ENCODE peak calls at places on chromosome 6, in seven cellular contexts. One of them, this sample, is unnamed.

GRCh38 chr6:136526196-136526930 is 23.9 kb downstream of the MAP7 start:
- DNase-seq in HCT116: no peak
- DNase-seq in choroid plexus epithelial cell: peak
- DNase-seq in NCI-H69: peak
- DNase-seq in G401: peak
- DNase-seq in stimulated activated CD4-positive, alpha-beta T cell treated with anti-CD3 and anti-CD28 coated beads, Interleukin-1b, Interleukin-23, amount 100 ng/mL, for 1 hour: no peak
- DNase-seq in fibroblast of the conjunctiva: peak
- DNase-seq in this sample: no peak

GRCh38 chr6:106754215-106754614 is 124.8 kb downstream of the QRSL1 start:
- DNase-seq in G401: no peak
- DNase-seq in fibroblast of the conjunctiva: no peak
- DNase-seq in NCI-H69: no peak
- DNase-seq in stimulated activated CD4-positive, alpha-beta T cell treated with anti-CD3 and anti-CD28 coated beads, Interleukin-1b, Interleukin-23, amount 100 ng/mL, for 1 hour: no peak
- DNase-seq in choroid plexus epithelial cell: no peak
- DNase-seq in HCT116: no peak
- DNase-seq in this sample: no peak

GRCh38 chr6:27871919-27872633 is 40.1 kb downstream of the OR2B2 start:
- DNase-seq in stimulated activated CD4-positive, alpha-beta T cell treated with anti-CD3 and anti-CD28 coated beads, Interleukin-1b, Interleukin-23, amount 100 ng/mL, for 1 hour: peak
- DNase-seq in choroid plexus epithelial cell: peak
- DNase-seq in G401: peak
- DNase-seq in fibroblast of the conjunctiva: peak
- DNase-seq in NCI-H69: no peak
- DNase-seq in HCT116: no peak
- DNase-seq in this sample: peak

GRCh38 chr6:123967900-123968299 is 164.2 kb downstream of the NKAIN2 start:
- DNase-seq in stimulated activated CD4-positive, alpha-beta T cell treated with anti-CD3 and anti-CD28 coated beads, Interleukin-1b, Interleukin-23, amount 100 ng/mL, for 1 hour: no peak
- DNase-seq in HCT116: no peak
- DNase-seq in choroid plexus epithelial cell: no peak
- DNase-seq in NCI-H69: peak
- DNase-seq in fibroblast of the conjunctiva: no peak
- DNase-seq in G401: no peak
- DNase-seq in this sample: no peak

GRCh38 chr6:109891924-109892323 is 86.2 kb upstream of the GPR6 start:
- DNase-seq in stimulated activated CD4-positive, alpha-beta T cell treated with anti-CD3 and anti-CD28 coated beads, Interleukin-1b, Interleukin-23, amount 100 ng/mL, for 1 hour: no peak
- DNase-seq in fibroblast of the conjunctiva: no peak
- DNase-seq in NCI-H69: no peak
- DNase-seq in G401: no peak
- DNase-seq in HCT116: no peak
- DNase-seq in choroid plexus epithelial cell: no peak
- DNase-seq in this sample: no peak

GRCh38 chr6:53847796-53848314 is 53.0 kb downstream of the LRRC1 start:
- DNase-seq in fibroblast of the conjunctiva: no peak
- DNase-seq in NCI-H69: no peak
- DNase-seq in choroid plexus epithelial cell: no peak
- DNase-seq in G401: no peak
- DNase-seq in stimulated activated CD4-positive, alpha-beta T cell treated with anti-CD3 and anti-CD28 coated beads, Interleukin-1b, Interleukin-23, amount 100 ng/mL, for 1 hour: no peak
- DNase-seq in HCT116: no peak
- DNase-seq in this sample: no peak

GRCh38 chr6:39215640-39216158 is 13.6 kb downstream of the KCNK5 start:
- DNase-seq in fibroblast of the conjunctiva: no peak
- DNase-seq in NCI-H69: no peak
- DNase-seq in G401: no peak
- DNase-seq in stimulated activated CD4-positive, alpha-beta T cell treated with anti-CD3 and anti-CD28 coated beads, Interleukin-1b, Interleukin-23, amount 100 ng/mL, for 1 hour: no peak
- DNase-seq in choroid plexus epithelial cell: no peak
- DNase-seq in HCT116: no peak
- DNase-seq in this sample: no peak

GRCh38 chr6:11094411-11094851 is 797 bp downstream of the SMIM13 start:
- DNase-seq in NCI-H69: peak
- DNase-seq in choroid plexus epithelial cell: peak
- DNase-seq in fibroblast of the conjunctiva: peak
- DNase-seq in HCT116: no peak
- DNase-seq in G401: peak
- DNase-seq in stimulated activated CD4-positive, alpha-beta T cell treated with anti-CD3 and anti-CD28 coated beads, Interleukin-1b, Interleukin-23, amount 100 ng/mL, for 1 hour: no peak
- DNase-seq in this sample: no peak

GRCh38 chr6:53317861-53318260 is 30.9 kb downstream of the ELOVL5 start:
- DNase-seq in stimulated activated CD4-positive, alpha-beta T cell treated with anti-CD3 and anti-CD28 coated beads, Interleukin-1b, Interleukin-23, amount 100 ng/mL, for 1 hour: no peak
- DNase-seq in fibroblast of the conjunctiva: no peak
- DNase-seq in choroid plexus epithelial cell: no peak
- DNase-seq in HCT116: no peak
- DNase-seq in NCI-H69: no peak
- DNase-seq in G401: peak
- DNase-seq in this sample: no peak

GRCh38 chr6:4948781-4949450 is 54.9 kb downstream of the RPP40 start:
- DNase-seq in NCI-H69: no peak
- DNase-seq in fibroblast of the conjunctiva: no peak
- DNase-seq in choroid plexus epithelial cell: no peak
- DNase-seq in stimulated activated CD4-positive, alpha-beta T cell treated with anti-CD3 and anti-CD28 coated beads, Interleukin-1b, Interleukin-23, amount 100 ng/mL, for 1 hour: no peak
- DNase-seq in HCT116: no peak
- DNase-seq in G401: no peak
- DNase-seq in this sample: no peak

GRCh38 chr6:160714731-160715130 is 12.7 kb downstream of the PLG start:
- DNase-seq in G401: no peak
- DNase-seq in fibroblast of the conjunctiva: no peak
- DNase-seq in NCI-H69: no peak
- DNase-seq in choroid plexus epithelial cell: no peak
- DNase-seq in HCT116: no peak
- DNase-seq in stimulated activated CD4-positive, alpha-beta T cell treated with anti-CD3 and anti-CD28 coated beads, Interleukin-1b, Interleukin-23, amount 100 ng/mL, for 1 hour: no peak
- DNase-seq in this sample: no peak

GRCh38 chr6:102670756-102671155 is 1277.2 kb downstream of the GRIK2 start:
- DNase-seq in HCT116: no peak
- DNase-seq in choroid plexus epithelial cell: no peak
- DNase-seq in stimulated activated CD4-positive, alpha-beta T cell treated with anti-CD3 and anti-CD28 coated beads, Interleukin-1b, Interleukin-23, amount 100 ng/mL, for 1 hour: no peak
- DNase-seq in G401: peak
- DNase-seq in NCI-H69: peak
- DNase-seq in fibroblast of the conjunctiva: no peak
- DNase-seq in this sample: no peak

GRCh38 chr6:141874930-141875602 is 257.7 kb upstream of the GJE1 start:
- DNase-seq in choroid plexus epithelial cell: peak
- DNase-seq in stimulated activated CD4-positive, alpha-beta T cell treated with anti-CD3 and anti-CD28 coated beads, Interleukin-1b, Interleukin-23, amount 100 ng/mL, for 1 hour: no peak
- DNase-seq in NCI-H69: no peak
- DNase-seq in fibroblast of the conjunctiva: peak
- DNase-seq in HCT116: no peak
- DNase-seq in G401: no peak
- DNase-seq in this sample: no peak

GRCh38 chr6:19839788-19840187 is 2.6 kb downstream of the ID4 start:
- DNase-seq in NCI-H69: peak
- DNase-seq in G401: no peak
- DNase-seq in choroid plexus epithelial cell: no peak
- DNase-seq in stimulated activated CD4-positive, alpha-beta T cell treated with anti-CD3 and anti-CD28 coated beads, Interleukin-1b, Interleukin-23, amount 100 ng/mL, for 1 hour: no peak
- DNase-seq in HCT116: no peak
- DNase-seq in fibroblast of the conjunctiva: no peak
- DNase-seq in this sample: no peak

GRCh38 chr6:10529231-10529801 is 8.2 kb downstream of the GCNT2 start:
- DNase-seq in choroid plexus epithelial cell: peak
- DNase-seq in fibroblast of the conjunctiva: no peak
- DNase-seq in NCI-H69: no peak
- DNase-seq in HCT116: no peak
- DNase-seq in G401: no peak
- DNase-seq in stimulated activated CD4-positive, alpha-beta T cell treated with anti-CD3 and anti-CD28 coated beads, Interleukin-1b, Interleukin-23, amount 100 ng/mL, for 1 hour: no peak
- DNase-seq in this sample: no peak

GRCh38 chr6:30646450-30647038 is 389 bp upstream of the C6orf136 start:
- DNase-seq in fibroblast of the conjunctiva: no peak
- DNase-seq in HCT116: no peak
- DNase-seq in choroid plexus epithelial cell: no peak
- DNase-seq in G401: peak
- DNase-seq in NCI-H69: peak
- DNase-seq in stimulated activated CD4-positive, alpha-beta T cell treated with anti-CD3 and anti-CD28 coated beads, Interleukin-1b, Interleukin-23, amount 100 ng/mL, for 1 hour: no peak
- DNase-seq in this sample: no peak

GRCh38 chr6:134787261-134787871 is 162.5 kb downstream of the ALDH8A1 start:
- DNase-seq in NCI-H69: no peak
- DNase-seq in stimulated activated CD4-positive, alpha-beta T cell treated with anti-CD3 and anti-CD28 coated beads, Interleukin-1b, Interleukin-23, amount 100 ng/mL, for 1 hour: no peak
- DNase-seq in G401: no peak
- DNase-seq in HCT116: peak
- DNase-seq in fibroblast of the conjunctiva: no peak
- DNase-seq in choroid plexus epithelial cell: peak
- DNase-seq in this sample: peak

GRCh38 chr6:129621252-129621651 is 88.7 kb downstream of the ARHGAP18 start:
- DNase-seq in choroid plexus epithelial cell: peak
- DNase-seq in NCI-H69: peak
- DNase-seq in stimulated activated CD4-positive, alpha-beta T cell treated with anti-CD3 and anti-CD28 coated beads, Interleukin-1b, Interleukin-23, amount 100 ng/mL, for 1 hour: no peak
- DNase-seq in G401: no peak
- DNase-seq in HCT116: no peak
- DNase-seq in fibroblast of the conjunctiva: no peak
- DNase-seq in this sample: no peak

GRCh38 chr6:53119349-53119748 is 29.3 kb downstream of the GCM1 start:
- DNase-seq in NCI-H69: peak
- DNase-seq in HCT116: no peak
- DNase-seq in stimulated activated CD4-positive, alpha-beta T cell treated with anti-CD3 and anti-CD28 coated beads, Interleukin-1b, Interleukin-23, amount 100 ng/mL, for 1 hour: no peak
- DNase-seq in fibroblast of the conjunctiva: no peak
- DNase-seq in G401: no peak
- DNase-seq in choroid plexus epithelial cell: no peak
- DNase-seq in this sample: no peak

GRCh38 chr6:24524801-24525200 is 30.0 kb downstream of the ALDH5A1 start:
- DNase-seq in NCI-H69: peak
- DNase-seq in fibroblast of the conjunctiva: peak
- DNase-seq in HCT116: peak
- DNase-seq in stimulated activated CD4-positive, alpha-beta T cell treated with anti-CD3 and anti-CD28 coated beads, Interleukin-1b, Interleukin-23, amount 100 ng/mL, for 1 hour: no peak
- DNase-seq in G401: peak
- DNase-seq in choroid plexus epithelial cell: peak
- DNase-seq in this sample: peak

GRCh38 chr6:5339757-5340156 is 78.4 kb downstream of the FARS2 start:
- DNase-seq in NCI-H69: no peak
- DNase-seq in HCT116: no peak
- DNase-seq in G401: no peak
- DNase-seq in stimulated activated CD4-positive, alpha-beta T cell treated with anti-CD3 and anti-CD28 coated beads, Interleukin-1b, Interleukin-23, amount 100 ng/mL, for 1 hour: no peak
- DNase-seq in choroid plexus epithelial cell: no peak
- DNase-seq in fibroblast of the conjunctiva: no peak
- DNase-seq in this sample: no peak

GRCh38 chr6:157510329-157511188 is 129.6 kb downstream of the ZDHHC14 start:
- DNase-seq in G401: no peak
- DNase-seq in fibroblast of the conjunctiva: no peak
- DNase-seq in stimulated activated CD4-positive, alpha-beta T cell treated with anti-CD3 and anti-CD28 coated beads, Interleukin-1b, Interleukin-23, amount 100 ng/mL, for 1 hour: no peak
- DNase-seq in HCT116: no peak
- DNase-seq in choroid plexus epithelial cell: no peak
- DNase-seq in NCI-H69: no peak
- DNase-seq in this sample: no peak

GRCh38 chr6:9647043-9647520 is 767.8 kb downstream of the TFAP2A start:
- DNase-seq in NCI-H69: peak
- DNase-seq in G401: no peak
- DNase-seq in choroid plexus epithelial cell: no peak
- DNase-seq in fibroblast of the conjunctiva: no peak
- DNase-seq in HCT116: no peak
- DNase-seq in stimulated activated CD4-positive, alpha-beta T cell treated with anti-CD3 and anti-CD28 coated beads, Interleukin-1b, Interleukin-23, amount 100 ng/mL, for 1 hour: no peak
- DNase-seq in this sample: no peak

GRCh38 chr6:46302816-46303215 is 132.0 kb upstream of the ENPP5 start:
- DNase-seq in fibroblast of the conjunctiva: no peak
- DNase-seq in HCT116: no peak
- DNase-seq in choroid plexus epithelial cell: no peak
- DNase-seq in NCI-H69: no peak
- DNase-seq in G401: no peak
- DNase-seq in stimulated activated CD4-positive, alpha-beta T cell treated with anti-CD3 and anti-CD28 coated beads, Interleukin-1b, Interleukin-23, amount 100 ng/mL, for 1 hour: no peak
- DNase-seq in this sample: no peak

GRCh38 chr6:22036267-22036666 is 260.6 kb downstream of the PRL start:
- DNase-seq in fibroblast of the conjunctiva: no peak
- DNase-seq in NCI-H69: peak
- DNase-seq in HCT116: peak
- DNase-seq in stimulated activated CD4-positive, alpha-beta T cell treated with anti-CD3 and anti-CD28 coated beads, Interleukin-1b, Interleukin-23, amount 100 ng/mL, for 1 hour: no peak
- DNase-seq in choroid plexus epithelial cell: peak
- DNase-seq in G401: no peak
- DNase-seq in this sample: no peak

GRCh38 chr6:63975685-63976084 is 340.1 kb downstream of the PHF3 start:
- DNase-seq in fibroblast of the conjunctiva: no peak
- DNase-seq in HCT116: no peak
- DNase-seq in choroid plexus epithelial cell: no peak
- DNase-seq in NCI-H69: peak
- DNase-seq in G401: no peak
- DNase-seq in stimulated activated CD4-positive, alpha-beta T cell treated with anti-CD3 and anti-CD28 coated beads, Interleukin-1b, Interleukin-23, amount 100 ng/mL, for 1 hour: no peak
- DNase-seq in this sample: no peak

GRCh38 chr6:99185525-99185924 is 163.9 kb downstream of the FAXC start:
- DNase-seq in choroid plexus epithelial cell: no peak
- DNase-seq in NCI-H69: peak
- DNase-seq in stimulated activated CD4-positive, alpha-beta T cell treated with anti-CD3 and anti-CD28 coated beads, Interleukin-1b, Interleukin-23, amount 100 ng/mL, for 1 hour: no peak
- DNase-seq in G401: no peak
- DNase-seq in fibroblast of the conjunctiva: no peak
- DNase-seq in HCT116: no peak
- DNase-seq in this sample: no peak

GRCh38 chr6:110878751-110879539 is 4.4 kb downstream of the AMD1 start:
- DNase-seq in HCT116: no peak
- DNase-seq in fibroblast of the conjunctiva: no peak
- DNase-seq in choroid plexus epithelial cell: peak
- DNase-seq in stimulated activated CD4-positive, alpha-beta T cell treated with anti-CD3 and anti-CD28 coated beads, Interleukin-1b, Interleukin-23, amount 100 ng/mL, for 1 hour: no peak
- DNase-seq in G401: peak
- DNase-seq in NCI-H69: peak
- DNase-seq in this sample: peak

GRCh38 chr6:137870744-137871247 is 3.7 kb downstream of the TNFAIP3 start:
- DNase-seq in stimulated activated CD4-positive, alpha-beta T cell treated with anti-CD3 and anti-CD28 coated beads, Interleukin-1b, Interleukin-23, amount 100 ng/mL, for 1 hour: no peak
- DNase-seq in NCI-H69: no peak
- DNase-seq in HCT116: no peak
- DNase-seq in choroid plexus epithelial cell: no peak
- DNase-seq in fibroblast of the conjunctiva: no peak
- DNase-seq in G401: no peak
- DNase-seq in this sample: no peak

GRCh38 chr6:24788031-24788665 is 10.6 kb downstream of the ARMH2 start:
- DNase-seq in NCI-H69: no peak
- DNase-seq in choroid plexus epithelial cell: no peak
- DNase-seq in G401: no peak
- DNase-seq in fibroblast of the conjunctiva: no peak
- DNase-seq in stimulated activated CD4-positive, alpha-beta T cell treated with anti-CD3 and anti-CD28 coated beads, Interleukin-1b, Interleukin-23, amount 100 ng/mL, for 1 hour: no peak
- DNase-seq in HCT116: no peak
- DNase-seq in this sample: no peak

GRCh38 chr6:40714576-40715500 is 127.7 kb upstream of the LRFN2 start:
- DNase-seq in NCI-H69: peak
- DNase-seq in G401: no peak
- DNase-seq in HCT116: no peak
- DNase-seq in stimulated activated CD4-positive, alpha-beta T cell treated with anti-CD3 and anti-CD28 coated beads, Interleukin-1b, Interleukin-23, amount 100 ng/mL, for 1 hour: no peak
- DNase-seq in fibroblast of the conjunctiva: no peak
- DNase-seq in choroid plexus epithelial cell: no peak
- DNase-seq in this sample: no peak

GRCh38 chr6:47308223-47308567 is 1.5 kb downstream of the TNFRSF21 start:
- DNase-seq in HCT116: no peak
- DNase-seq in fibroblast of the conjunctiva: no peak
- DNase-seq in stimulated activated CD4-positive, alpha-beta T cell treated with anti-CD3 and anti-CD28 coated beads, Interleukin-1b, Interleukin-23, amount 100 ng/mL, for 1 hour: no peak
- DNase-seq in NCI-H69: peak
- DNase-seq in choroid plexus epithelial cell: peak
- DNase-seq in G401: no peak
- DNase-seq in this sample: no peak

GRCh38 chr6:7473805-7474329 is 67.6 kb upstream of the DSP start:
- DNase-seq in G401: no peak
- DNase-seq in fibroblast of the conjunctiva: no peak
- DNase-seq in stimulated activated CD4-positive, alpha-beta T cell treated with anti-CD3 and anti-CD28 coated beads, Interleukin-1b, Interleukin-23, amount 100 ng/mL, for 1 hour: no peak
- DNase-seq in choroid plexus epithelial cell: no peak
- DNase-seq in NCI-H69: peak
- DNase-seq in HCT116: no peak
- DNase-seq in this sample: no peak

GRCh38 chr6:64034840-64035656 is 399.4 kb downstream of the PHF3 start:
- DNase-seq in choroid plexus epithelial cell: peak
- DNase-seq in G401: no peak
- DNase-seq in stimulated activated CD4-positive, alpha-beta T cell treated with anti-CD3 and anti-CD28 coated beads, Interleukin-1b, Interleukin-23, amount 100 ng/mL, for 1 hour: no peak
- DNase-seq in HCT116: no peak
- DNase-seq in NCI-H69: no peak
- DNase-seq in fibroblast of the conjunctiva: no peak
- DNase-seq in this sample: no peak

GRCh38 chr6:71250050-71250689 is 38.4 kb upstream of the OGFRL1 start:
- DNase-seq in fibroblast of the conjunctiva: peak
- DNase-seq in G401: no peak
- DNase-seq in stimulated activated CD4-positive, alpha-beta T cell treated with anti-CD3 and anti-CD28 coated beads, Interleukin-1b, Interleukin-23, amount 100 ng/mL, for 1 hour: no peak
- DNase-seq in choroid plexus epithelial cell: peak
- DNase-seq in HCT116: no peak
- DNase-seq in NCI-H69: no peak
- DNase-seq in this sample: peak

GRCh38 chr6:24613361-24614047 is 32.5 kb downstream of the KIAA0319 start:
- DNase-seq in choroid plexus epithelial cell: no peak
- DNase-seq in G401: peak
- DNase-seq in fibroblast of the conjunctiva: no peak
- DNase-seq in stimulated activated CD4-positive, alpha-beta T cell treated with anti-CD3 and anti-CD28 coated beads, Interleukin-1b, Interleukin-23, amount 100 ng/mL, for 1 hour: no peak
- DNase-seq in NCI-H69: no peak
- DNase-seq in HCT116: no peak
- DNase-seq in this sample: no peak

GRCh38 chr6:129501401-129502051 is 208.5 kb downstream of the ARHGAP18 start:
- DNase-seq in G401: no peak
- DNase-seq in choroid plexus epithelial cell: peak
- DNase-seq in stimulated activated CD4-positive, alpha-beta T cell treated with anti-CD3 and anti-CD28 coated beads, Interleukin-1b, Interleukin-23, amount 100 ng/mL, for 1 hour: no peak
- DNase-seq in NCI-H69: peak
- DNase-seq in HCT116: peak
- DNase-seq in fibroblast of the conjunctiva: peak
- DNase-seq in this sample: peak

GRCh38 chr6:80872194-80872950 is 765.9 kb downstream of the BCKDHB start:
- DNase-seq in choroid plexus epithelial cell: peak
- DNase-seq in fibroblast of the conjunctiva: peak
- DNase-seq in NCI-H69: peak
- DNase-seq in G401: peak
- DNase-seq in HCT116: no peak
- DNase-seq in stimulated activated CD4-positive, alpha-beta T cell treated with anti-CD3 and anti-CD28 coated beads, Interleukin-1b, Interleukin-23, amount 100 ng/mL, for 1 hour: no peak
- DNase-seq in this sample: no peak